ENCODE peak calls at places on chromosomes 12 and 14, in eight cellular contexts. X is SJSA1; J is GM23248; L is neural progenitor cell; N is left ventricle myocardium inferior; H is osteoblast; C is CD4-positive, CD25-positive, alpha-beta regulatory T cell; K is HL-60. G is an unnamed sample.
A peak's percentile ranks its signal among the peaks of the same experiment; 100 is the strongest.

GRCh38 chr14:35399083-35399807 is 5.3 kb downstream of the NFKBIA start:
- DNase-seq in K (no peak), H (no peak), L (no peak), J (no peak), N (no peak), C (peak; percentile 14), X (no peak), G (no peak)

GRCh38 chr12:32544893-32545292 is 134.2 kb upstream of the DNM1L start:
- DNase-seq in L (no peak), X (no peak), N (no peak), H (no peak), C (no peak), J (no peak), K (no peak), G (no peak)

GRCh38 chr12:42332301-42332894 is 6.4 kb downstream of the PPHLN1 start:
- DNase-seq in H (peak; percentile 83), L (no peak), X (no peak), N (no peak), K (no peak), C (peak; percentile 51), J (peak; percentile 70), G (no peak)

GRCh38 chr14:24921903-24922302 is 128.0 kb downstream of the STXBP6 start:
- DNase-seq in J (peak; percentile 67), H (no peak), N (no peak), X (no peak), L (no peak), C (no peak), K (no peak), G (no peak)

GRCh38 chr14:96083667-96084320 is 44.6 kb downstream of the C14orf132 start:
- DNase-seq in C (no peak), N (no peak), L (no peak), X (no peak), J (no peak), H (no peak), K (no peak), G (peak; percentile 83)

GRCh38 chr14:26370118-26370517 is 227.7 kb downstream of the NOVA1 start:
- DNase-seq in K (no peak), C (no peak), H (no peak), J (no peak), L (peak; percentile 5), N (no peak), X (no peak), G (no peak)

GRCh38 chr12:534216-534615 is 74.5 kb downstream of the B4GALNT3 start:
- DNase-seq in K (no peak), X (no peak), H (peak; percentile 54), C (no peak), L (no peak), J (no peak), N (no peak), G (no peak)

GRCh38 chr12:104064842-104065441 is 611 bp downstream of the HCFC2 start:
- DNase-seq in X (no peak), H (peak; percentile 66), J (peak; percentile 65), L (peak; percentile 34), C (no peak), K (no peak), N (peak; percentile 27), G (no peak)

GRCh38 chr12:76860301-76860700 is 18.5 kb downstream of the CSRP2 start:
- DNase-seq in L (peak; percentile 74), K (no peak), J (no peak), X (no peak), C (no peak), H (no peak), N (no peak), G (no peak)

GRCh38 chr12:53004178-53004577 is 2.1 kb upstream of the EIF4B start:
- DNase-seq in X (no peak), N (no peak), C (no peak), K (no peak), J (peak; percentile 45), H (no peak), L (peak; percentile 56), G (no peak)

GRCh38 chr14:58813745-58814144 is 176.0 kb downstream of the DACT1 start:
- DNase-seq in J (no peak), H (no peak), K (no peak), L (no peak), X (no peak), N (no peak), C (no peak), G (no peak)

GRCh38 chr14:72605096-72605920 is 288.6 kb downstream of the DPF3 start:
- DNase-seq in L (no peak), J (no peak), X (no peak), C (no peak), N (no peak), H (no peak), K (no peak), G (no peak)

GRCh38 chr12:28955491-28955890 is 193.6 kb upstream of the FAR2 start:
- DNase-seq in C (no peak), J (peak; percentile 73), K (no peak), X (no peak), L (no peak), N (no peak), H (no peak), G (no peak)

GRCh38 chr12:122834229-122834920 is 882 bp upstream of the HIP1R start:
- DNase-seq in N (no peak), C (peak; percentile 28), L (peak; percentile 95), H (peak; percentile 98), X (peak; percentile 61), J (peak; percentile 74), K (peak; percentile 15), G (no peak)

GRCh38 chr12:72089678-72090077 is 151.0 kb downstream of the TPH2 start:
- DNase-seq in L (no peak), C (no peak), H (no peak), X (no peak), N (no peak), K (no peak), J (no peak), G (no peak)

GRCh38 chr14:52829527-52829926 is 38.1 kb upstream of the GNPNAT1 start:
- DNase-seq in X (no peak), C (no peak), H (no peak), N (no peak), L (no peak), K (no peak), J (no peak), G (no peak)

GRCh38 chr12:89069431-89069830 is 282.9 kb downstream of the DUSP6 start:
- DNase-seq in L (no peak), N (no peak), K (no peak), H (no peak), X (no peak), C (no peak), J (no peak), G (no peak)

GRCh38 chr12:133120385-133121191 is 9.5 kb downstream of the ZNF891 start:
- DNase-seq in L (no peak), H (no peak), J (no peak), X (no peak), N (no peak), C (no peak), K (no peak), G (no peak)
- H3K4me3 ChIP-seq in L (no peak overlapping the region), H (no peak overlapping the region), J (no peak overlapping the region), X (no peak overlapping the region), N (no peak overlapping the region), C (no peak overlapping the region), K (no peak overlapping the region), G (no peak overlapping the region)

GRCh38 chr14:99560946-99561683 is 42.9 kb downstream of the CCDC85C start:
- DNase-seq in X (no peak), C (no peak), K (no peak), H (peak; percentile 64), J (no peak), L (no peak), N (peak; percentile 64), G (no peak)

GRCh38 chr14:99562848-99563748 is 40.9 kb downstream of the CCDC85C start:
- DNase-seq in C (no peak), K (no peak), N (peak; percentile 82), L (peak; percentile 97), X (peak; percentile 85), J (peak; percentile 53), H (peak; percentile 88), G (peak; percentile 84)

GRCh38 chr14:99560403-99560802 is 43.6 kb downstream of the CCDC85C start:
- DNase-seq in C (no peak), H (peak; percentile 45), K (no peak), X (no peak), J (no peak), L (no peak), N (no peak), G (no peak)

GRCh38 chr14:99563749-99564129 is 40.3 kb downstream of the CCDC85C start:
- DNase-seq in H (peak; percentile 62), X (no peak), J (no peak), N (no peak), L (no peak), C (no peak), K (no peak), G (no peak)

GRCh38 chr14:99561827-99562226 is 42.2 kb downstream of the CCDC85C start:
- DNase-seq in L (no peak), X (no peak), C (no peak), N (no peak), H (no peak), K (no peak), J (no peak), G (no peak)
- H3K27ac ChIP-seq in L (no peak overlapping the region), X (no peak overlapping the region), C (no peak overlapping the region), N (peak overlapping the region; percentile 86), H (no peak overlapping the region), K (no peak overlapping the region), J (no peak overlapping the region), G (peak overlapping the region; percentile 11)

DNA sequence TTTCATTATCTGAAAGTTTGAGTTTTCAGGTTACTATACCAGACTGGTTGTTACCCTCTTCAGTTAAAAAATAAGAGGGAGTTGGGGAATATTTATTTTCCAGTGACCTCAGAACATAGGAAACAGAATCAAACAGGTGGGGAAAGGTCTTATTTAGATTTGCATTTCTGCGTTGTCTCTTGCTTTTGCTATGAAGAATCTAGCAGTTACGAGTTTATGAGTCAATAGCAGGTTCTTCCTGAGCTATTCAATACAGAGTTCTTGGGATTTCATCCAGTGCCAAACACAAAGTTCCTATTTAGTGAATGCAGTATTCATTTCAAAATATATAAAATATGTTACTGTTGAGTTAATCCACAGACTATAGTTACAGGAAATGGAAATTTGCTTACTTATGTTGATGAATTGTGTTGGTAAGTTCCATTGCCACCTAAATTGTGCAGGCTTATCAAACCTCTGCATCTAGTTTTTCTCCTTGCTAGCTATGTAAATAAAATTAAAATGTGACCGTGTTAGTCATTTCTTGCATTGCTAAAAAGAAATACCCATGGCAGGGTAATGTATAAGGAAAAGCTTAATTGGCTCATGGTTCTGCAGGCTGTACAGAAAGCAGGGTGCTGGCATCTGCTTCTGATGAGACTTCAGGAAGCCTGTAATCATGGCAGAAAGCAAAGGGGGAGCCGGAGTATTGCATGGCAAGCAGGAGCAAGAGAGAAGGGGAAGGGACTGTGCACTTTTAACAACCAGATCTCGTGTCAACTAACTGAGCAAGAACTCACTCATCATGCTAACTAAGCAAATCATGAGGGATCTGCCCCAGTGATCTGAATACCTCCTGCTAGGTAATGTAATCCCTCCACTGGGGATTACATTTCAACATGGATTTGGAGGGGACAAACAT is 110.2 kb downstream of the KTN1 start:
- DNase-seq in C (no peak), J (no peak), K (no peak), N (no peak), L (peak; percentile 33), X (no peak), H (no peak), G (no peak)
- H3K4me3 ChIP-seq in C (no peak overlapping the region), J (no peak overlapping the region), K (no peak overlapping the region), N (no peak overlapping the region), L (no peak overlapping the region), X (no peak overlapping the region), H (no peak overlapping the region), G (no peak overlapping the region)

DNA sequence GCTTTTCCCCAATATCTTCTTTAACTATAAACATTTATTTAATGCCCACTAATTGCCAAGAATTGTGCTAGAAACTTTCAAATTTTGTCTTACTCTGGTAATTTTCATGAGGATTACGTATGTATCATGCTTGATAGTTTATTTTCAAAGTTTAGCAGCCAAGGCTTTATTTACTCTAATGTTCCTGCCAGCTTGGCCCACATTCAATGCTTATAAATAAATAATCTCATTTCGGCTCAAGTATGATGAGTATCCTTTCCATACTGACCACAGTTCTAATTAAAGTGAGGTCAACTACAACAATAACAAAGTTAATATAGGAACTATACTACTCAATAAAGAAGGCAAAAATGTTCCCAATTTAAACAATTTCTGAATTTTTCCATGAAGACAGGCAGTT is 259.2 kb downstream of the MED13L start:
- DNase-seq in H (no peak), J (no peak), C (no peak), N (no peak), K (no peak), X (no peak), L (no peak), G (no peak)
- H3K27ac ChIP-seq in H (no peak overlapping the region), J (no peak overlapping the region), C (no peak overlapping the region), N (no peak overlapping the region), K (no peak overlapping the region), X (no peak overlapping the region), L (no peak overlapping the region), G (no peak overlapping the region)

G was measured in lung.